ENCODE peak calls at places on chromosomes 12 and 14, in five cellular contexts. One of them, this sample, is unnamed.

GRCh38 chr12:119829439-119829838 is 47.7 kb downstream of the CIT start:
- DNase-seq in GM23338: no peak
- DNase-seq in HepG2: no peak
- DNase-seq in K562: no peak
- DNase-seq in GM12878: no peak
- DNase-seq in this sample: no peak

GRCh38 chr14:68160269-68160668 is 340.7 kb downstream of the RAD51B start:
- DNase-seq in GM23338: no peak
- DNase-seq in HepG2: no peak
- DNase-seq in K562: no peak
- DNase-seq in GM12878: no peak
- DNase-seq in this sample: no peak

GRCh38 chr14:104998801-104999200 is 13.2 kb downstream of the CLBA1 start:
- DNase-seq in GM23338: no peak
- DNase-seq in HepG2: no peak
- DNase-seq in K562: no peak
- DNase-seq in GM12878: no peak
- DNase-seq in this sample: no peak

GRCh38 chr12:93127582-93128331 is 198.7 kb upstream of the EEA1 start:
- DNase-seq in GM23338: peak; percentile 69
- DNase-seq in HepG2: peak; percentile 98
- DNase-seq in K562: peak; percentile 36
- DNase-seq in GM12878: no peak
- DNase-seq in this sample: no peak

GRCh38 chr14:31402764-31403163 is 17.6 kb downstream of the HEATR5A start:
- DNase-seq in GM23338: peak; percentile 11
- DNase-seq in HepG2: no peak
- DNase-seq in K562: no peak
- DNase-seq in GM12878: no peak
- DNase-seq in this sample: no peak

GRCh38 chr14:99755629-99756603 is 37.3 kb upstream of the EML1 start:
- DNase-seq in GM23338: no peak
- DNase-seq in HepG2: peak; percentile 24
- DNase-seq in K562: no peak
- DNase-seq in GM12878: no peak
- DNase-seq in this sample: peak; percentile 82

GRCh38 chr14:104681689-104682074 is 7.7 kb upstream of the INF2 start:
- DNase-seq in GM23338: peak; percentile 94
- DNase-seq in HepG2: peak; percentile 46
- DNase-seq in K562: no peak
- DNase-seq in GM12878: no peak
- DNase-seq in this sample: peak; percentile 91

GRCh38 chr14:105860615-105861580 is 334.5 kb downstream of the TMEM121 start:
- DNase-seq in GM23338: no peak
- DNase-seq in HepG2: no peak
- DNase-seq in K562: no peak
- DNase-seq in GM12878: no peak
- DNase-seq in this sample: no peak

GRCh38 chr14:88995437-88996198 is 171.2 kb downstream of the TTC8 start:
- DNase-seq in GM23338: no peak
- DNase-seq in HepG2: no peak
- DNase-seq in K562: no peak
- DNase-seq in GM12878: no peak
- DNase-seq in this sample: peak; percentile 48

GRCh38 chr12:132837693-132838463 is 9.2 kb upstream of the GOLGA3 start:
- DNase-seq in GM23338: no peak
- DNase-seq in HepG2: no peak
- DNase-seq in K562: no peak
- DNase-seq in GM12878: no peak
- DNase-seq in this sample: no peak

GRCh38 chr14:103679351-103679750 is 35.9 kb downstream of the XRCC3 start:
- DNase-seq in GM23338: peak; percentile 62
- DNase-seq in HepG2: peak; percentile 6
- DNase-seq in K562: no peak
- DNase-seq in GM12878: peak; percentile 34
- DNase-seq in this sample: peak; percentile 47

GRCh38 chr14:91835920-91836843 is 31.2 kb downstream of the TC2N start:
- DNase-seq in GM23338: peak; percentile 94
- DNase-seq in HepG2: no peak
- DNase-seq in K562: peak; percentile 89
- DNase-seq in GM12878: no peak
- DNase-seq in this sample: peak; percentile 76

DNA sequence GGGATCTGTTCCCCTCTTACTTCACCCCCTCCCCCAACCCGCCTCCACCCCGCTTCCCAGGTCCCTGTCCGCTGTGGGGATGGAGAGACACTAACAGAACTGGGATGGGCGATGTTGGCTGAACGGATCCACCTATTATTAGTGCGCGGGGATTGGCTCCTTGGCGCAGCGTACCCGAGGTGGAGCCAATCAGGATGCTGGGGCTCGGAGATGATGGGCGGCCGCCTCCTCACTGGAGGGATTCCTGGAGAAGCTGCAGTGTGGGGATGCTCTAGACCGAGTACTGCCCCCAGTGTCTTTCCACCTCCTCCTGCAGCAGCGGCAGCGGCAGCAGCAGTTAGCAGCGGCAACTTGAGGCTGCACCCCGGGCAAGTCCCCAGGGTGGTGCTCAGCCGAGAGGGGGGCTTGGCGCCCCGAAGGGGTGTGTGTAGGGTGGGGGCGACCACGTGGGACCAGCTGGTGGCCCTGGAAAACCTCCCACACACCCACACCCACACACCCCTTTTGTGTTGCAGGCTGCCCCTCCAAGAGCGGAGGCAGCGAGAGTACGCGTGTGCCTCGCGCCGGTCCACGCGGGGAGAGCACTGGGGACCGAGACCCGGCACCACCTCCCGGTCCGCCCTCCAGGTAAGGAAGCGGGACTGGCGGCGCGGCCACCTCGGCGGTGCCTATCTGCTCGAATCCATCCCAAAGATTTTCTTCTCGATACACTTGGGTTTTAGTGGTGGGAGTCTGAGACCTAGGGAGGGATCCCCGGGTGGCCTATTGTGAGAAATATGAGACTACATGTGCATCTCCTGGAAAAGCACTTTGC is at the start of gene SYT1:
- DNase-seq in GM23338: peak; percentile 93
- DNase-seq in HepG2: no peak
- DNase-seq in K562: no peak
- DNase-seq in GM12878: no peak
- DNase-seq in this sample: peak; percentile 96
- H3K4me2 ChIP-seq in GM23338: peak within 1 kb of the TSS; percentile 64
- H3K4me2 ChIP-seq in HepG2: no peak within 1 kb of the TSS
- H3K4me2 ChIP-seq in K562: no peak within 1 kb of the TSS
- H3K4me2 ChIP-seq in GM12878: peak within 1 kb of the TSS; percentile 86
- H3K4me2 ChIP-seq in this sample: peak within 1 kb of the TSS; percentile 76

GRCh38 chr12:13173012-13173441 is 23.5 kb upstream of the EMP1 start:
- DNase-seq in GM23338: no peak
- DNase-seq in HepG2: no peak
- DNase-seq in K562: no peak
- DNase-seq in GM12878: no peak
- DNase-seq in this sample: no peak
- TF ChIP-seq JUNB in GM23338: no peak
- TF ChIP-seq JUNB in HepG2: no peak
- TF ChIP-seq JUNB in K562: no peak
- TF ChIP-seq JUNB in GM12878: no peak
- TF ChIP-seq JUNB in this sample: no peak

DNA sequence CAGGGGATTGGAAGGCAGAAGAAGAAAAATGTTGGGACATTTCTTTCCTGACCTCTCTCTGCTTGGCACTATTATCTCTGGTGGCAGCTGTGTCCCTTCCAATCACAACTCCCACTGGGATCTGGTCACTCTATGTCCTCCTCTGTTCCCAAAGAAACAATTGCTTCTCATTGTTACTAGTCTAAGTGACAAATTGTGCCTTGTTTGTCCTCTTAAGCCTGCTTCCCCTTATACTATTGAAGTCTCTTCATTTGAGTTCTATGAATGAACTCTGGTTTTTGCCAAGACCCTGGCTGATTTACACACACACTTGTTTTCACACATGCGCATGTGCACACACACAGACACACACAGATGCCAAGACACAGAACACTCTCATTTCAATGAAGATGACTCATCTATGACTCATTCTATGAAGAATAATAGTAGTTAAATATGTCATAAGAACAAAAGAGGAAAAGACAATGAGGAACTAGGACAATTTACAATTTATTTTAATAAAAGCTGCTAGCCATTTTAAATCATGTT is 83.0 kb upstream of the FAR2 start:
- DNase-seq in GM23338: no peak
- DNase-seq in HepG2: no peak
- DNase-seq in K562: no peak
- DNase-seq in GM12878: no peak
- DNase-seq in this sample: no peak
- H3K4me2 ChIP-seq in GM23338: no peak overlapping the region
- H3K4me2 ChIP-seq in HepG2: no peak overlapping the region
- H3K4me2 ChIP-seq in K562: no peak overlapping the region
- H3K4me2 ChIP-seq in GM12878: no peak overlapping the region
- H3K4me2 ChIP-seq in this sample: no peak overlapping the region

GRCh38 chr14:81669308-81669707 is 135.7 kb upstream of the SEL1L start:
- DNase-seq in GM23338: no peak
- DNase-seq in HepG2: no peak
- DNase-seq in K562: no peak
- DNase-seq in GM12878: no peak
- DNase-seq in this sample: no peak
- TF ChIP-seq JUNB in GM23338: no peak
- TF ChIP-seq JUNB in HepG2: no peak
- TF ChIP-seq JUNB in K562: no peak
- TF ChIP-seq JUNB in GM12878: no peak
- TF ChIP-seq JUNB in this sample: no peak

GRCh38 chr12:113057565-113058485 is 1.3 kb downstream of the DTX1 start:
- DNase-seq in GM23338: peak; percentile 53
- DNase-seq in HepG2: no peak
- DNase-seq in K562: no peak
- DNase-seq in GM12878: no peak
- DNase-seq in this sample: no peak

GRCh38 chr12:113056631-113057488 is at the start of gene DTX1:
- DNase-seq in GM23338: peak; percentile 48
- DNase-seq in HepG2: no peak
- DNase-seq in K562: no peak
- DNase-seq in GM12878: no peak
- DNase-seq in this sample: no peak

GRCh38 chr12:113059071-113059595 is 2.6 kb downstream of the DTX1 start:
- DNase-seq in GM23338: no peak
- DNase-seq in HepG2: no peak
- DNase-seq in K562: no peak
- DNase-seq in GM12878: no peak
- DNase-seq in this sample: no peak

GRCh38 chr12:113060336-113060960 is 3.9 kb downstream of the DTX1 start:
- DNase-seq in GM23338: no peak
- DNase-seq in HepG2: no peak
- DNase-seq in K562: no peak
- DNase-seq in GM12878: no peak
- DNase-seq in this sample: no peak

GRCh38 chr12:113058553-113058952 is 2.0 kb downstream of the DTX1 start:
- DNase-seq in GM23338: no peak
- DNase-seq in HepG2: no peak
- DNase-seq in K562: no peak
- DNase-seq in GM12878: no peak
- DNase-seq in this sample: no peak
- H3K4me2 ChIP-seq in GM23338: no peak overlapping the region
- H3K4me2 ChIP-seq in HepG2: no peak overlapping the region
- H3K4me2 ChIP-seq in K562: no peak overlapping the region
- H3K4me2 ChIP-seq in GM12878: no peak overlapping the region
- H3K4me2 ChIP-seq in this sample: no peak overlapping the region

GRCh38 chr12:33605776-33606175 is 166.2 kb upstream of the SYT10 start:
- DNase-seq in GM23338: peak; percentile 60
- DNase-seq in HepG2: peak; percentile 10
- DNase-seq in K562: peak; percentile 24
- DNase-seq in GM12878: no peak
- DNase-seq in this sample: peak; percentile 3
- TF ChIP-seq JUNB in GM23338: no peak
- TF ChIP-seq JUNB in HepG2: no peak
- TF ChIP-seq JUNB in K562: no peak
- TF ChIP-seq JUNB in GM12878: no peak
- TF ChIP-seq JUNB in this sample: no peak

DNA sequence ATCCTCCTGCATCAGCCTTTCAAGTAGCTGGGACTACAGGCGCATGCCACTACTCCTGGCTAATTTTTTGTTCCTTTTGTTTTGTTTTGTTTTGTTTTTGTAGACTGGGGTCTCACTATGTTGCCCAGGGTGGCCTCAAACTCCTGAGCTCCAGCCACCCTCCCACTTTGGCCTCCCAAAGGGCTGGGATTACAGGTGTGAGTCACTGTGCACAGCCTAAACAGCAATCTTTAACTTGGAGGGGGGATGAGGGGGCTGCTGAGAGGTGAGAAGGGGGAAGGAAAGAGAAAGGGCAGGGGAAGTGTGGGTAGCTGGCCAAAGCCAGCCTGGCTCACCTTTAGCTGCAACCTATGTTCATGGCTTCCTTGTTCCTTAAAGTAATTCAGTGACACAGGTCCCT is 77.4 kb downstream of the KDM2B start:
- DNase-seq in GM23338: no peak
- DNase-seq in HepG2: no peak
- DNase-seq in K562: no peak
- DNase-seq in GM12878: no peak
- DNase-seq in this sample: no peak
- H3K4me2 ChIP-seq in GM23338: no peak overlapping the region
- H3K4me2 ChIP-seq in HepG2: no peak overlapping the region
- H3K4me2 ChIP-seq in K562: no peak overlapping the region
- H3K4me2 ChIP-seq in GM12878: no peak overlapping the region
- H3K4me2 ChIP-seq in this sample: no peak overlapping the region

GRCh38 chr12:99043319-99043914 is 398.3 kb downstream of the APAF1 start:
- DNase-seq in GM23338: peak; percentile 79
- DNase-seq in HepG2: peak; percentile 45
- DNase-seq in K562: peak; percentile 56
- DNase-seq in GM12878: peak; percentile 28
- DNase-seq in this sample: peak; percentile 38
- TF ChIP-seq JUNB in GM23338: no peak
- TF ChIP-seq JUNB in HepG2: no peak
- TF ChIP-seq JUNB in K562: no peak
- TF ChIP-seq JUNB in GM12878: no peak
- TF ChIP-seq JUNB in this sample: no peak

DNA sequence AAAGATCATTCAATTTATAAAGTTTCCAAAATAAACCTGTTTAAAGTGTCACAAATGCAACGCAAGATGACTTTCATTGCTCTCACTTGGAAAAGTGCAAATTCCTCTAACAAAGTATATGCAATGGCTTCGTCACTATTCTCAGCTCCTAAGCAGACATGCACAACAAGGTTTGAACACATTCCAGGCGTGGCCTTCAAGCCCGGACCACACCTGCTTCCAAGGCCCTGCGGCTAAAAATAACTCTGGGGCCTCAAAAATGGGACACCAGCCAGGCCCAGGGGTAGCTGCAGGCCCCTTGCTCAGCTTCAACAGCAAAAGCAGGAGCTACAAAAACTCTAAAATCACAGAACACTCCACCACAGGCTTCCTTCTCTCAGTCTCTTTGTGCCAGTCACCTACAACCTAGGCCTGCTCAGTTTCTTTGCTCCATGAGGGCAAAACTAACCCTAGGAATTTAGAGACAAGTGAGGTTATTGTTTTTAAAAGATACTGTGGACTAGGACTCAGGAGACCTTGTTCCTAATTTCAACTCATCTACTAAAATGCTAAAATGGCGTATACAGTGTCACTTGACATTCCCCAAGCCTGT is 29.3 kb downstream of the DUSP16 start:
- DNase-seq in GM23338: peak; percentile 24
- DNase-seq in HepG2: peak; percentile 32
- DNase-seq in K562: peak; percentile 14
- DNase-seq in GM12878: no peak
- DNase-seq in this sample: no peak
- H3K4me2 ChIP-seq in GM23338: no peak overlapping the region
- H3K4me2 ChIP-seq in HepG2: peak overlapping the region; percentile 23
- H3K4me2 ChIP-seq in K562: no peak overlapping the region
- H3K4me2 ChIP-seq in GM12878: no peak overlapping the region
- H3K4me2 ChIP-seq in this sample: peak overlapping the region; percentile 30

This sample was measured in A549.